ENCODE peak calls at places on chromosomes 6 and 20, in nine cellular contexts. B, X, H, S, Y, Z, C, G and P are unnamed samples.

GRCh38 chr6:90003941-90004340 is 109.7 kb downstream of the GJA10 start:
- DNase-seq in G (no peak), H (no peak), C (no peak), B (no peak), Z (no peak), S (no peak), Y (no peak), X (no peak), P (no peak)

GRCh38 chr6:101716387-101716786 is 322.9 kb downstream of the GRIK2 start:
- DNase-seq in Z (no peak), B (no peak), H (no peak), Y (no peak), X (no peak), S (no peak), G (no peak), C (no peak), P (no peak)

GRCh38 chr6:4209201-4209600 is 73.8 kb upstream of the ECI2 start:
- DNase-seq in G (no peak), Z (no peak), H (no peak), B (no peak), C (no peak), Y (no peak), X (no peak), S (no peak), P (no peak)

GRCh38 chr20:32474967-32475819 is 109.9 kb downstream of the NOL4L start:
- DNase-seq in G (peak), C (peak), Z (peak), B (peak), Y (peak), H (peak), S (peak), X (peak), P (peak)

GRCh38 chr20:44050327-44050726 is 135.7 kb downstream of the TOX2 start:
- DNase-seq in X (no peak), H (no peak), Z (no peak), G (no peak), Y (no peak), S (no peak), B (no peak), C (no peak), P (no peak)

GRCh38 chr6:166050559-166050958 is 117.1 kb downstream of the TBXT start:
- DNase-seq in X (no peak), S (no peak), H (no peak), B (no peak), Y (no peak), C (no peak), G (no peak), Z (no peak), P (no peak)

GRCh38 chr20:62819494-62820174 is 2.8 kb downstream of the COL9A3 start:
- DNase-seq in H (no peak), Y (no peak), S (no peak), X (no peak), Z (no peak), B (no peak), G (no peak), C (no peak), P (no peak)

GRCh38 chr6:14222956-14223355 is 105.4 kb downstream of the CD83 start:
- DNase-seq in H (no peak), C (no peak), G (no peak), B (no peak), Y (no peak), Z (no peak), X (no peak), S (no peak), P (no peak)

GRCh38 chr20:3732327-3733118 is at the start of gene HSPA12B:
- DNase-seq in C (no peak), G (no peak), Y (no peak), B (no peak), X (no peak), H (no peak), S (no peak), Z (no peak), P (peak)

GRCh38 chr20:4883546-4883945 is 117.8 kb downstream of the SLC23A2 start:
- DNase-seq in S (no peak), H (no peak), Z (no peak), B (no peak), C (no peak), X (no peak), Y (no peak), G (no peak), P (no peak)

GRCh38 chr20:35264755-35265154 is 13.2 kb downstream of the MMP24OS start:
- DNase-seq in C (no peak), Z (no peak), G (peak), B (peak), H (no peak), S (no peak), X (no peak), Y (no peak), P (no peak)

GRCh38 chr20:51563597-51564332 is 21.2 kb upstream of the NFATC2 start:
- DNase-seq in B (peak), C (peak), H (no peak), Y (peak), X (peak), G (no peak), S (peak), Z (peak), P (no peak)

GRCh38 chr20:25022680-25023079 is 30.1 kb upstream of the APMAP start:
- DNase-seq in H (no peak), C (no peak), G (no peak), B (no peak), S (peak), Z (no peak), X (peak), Y (peak), P (peak)

DNA sequence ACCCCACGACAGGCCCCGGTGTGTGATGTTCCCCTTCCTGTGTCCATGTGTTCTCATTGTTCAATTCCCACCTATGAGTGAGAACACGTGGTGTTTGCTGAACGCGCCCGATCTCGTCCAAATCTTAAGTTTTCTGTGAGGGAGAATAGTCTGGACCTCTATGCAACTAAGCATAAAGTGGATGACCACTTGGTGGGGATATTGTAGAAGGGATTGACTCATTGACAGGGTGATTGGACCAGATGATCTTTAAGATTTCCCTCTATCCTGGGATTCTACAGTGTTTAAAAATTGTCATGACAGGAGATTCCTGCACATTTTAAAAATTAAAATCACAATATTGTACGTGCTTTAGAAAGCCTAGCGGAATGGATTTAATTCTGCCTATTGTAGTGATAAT is 141.3 kb downstream of the TRMT11 start:
- DNase-seq in X (no peak), H (no peak), S (no peak), C (no peak), B (no peak), Z (no peak), G (no peak), Y (no peak), P (no peak)
- TF ChIP-seq CTCF in X (no peak), H (peak), S (no peak), C (peak), B (no peak), Z (no peak), G (peak), Y (no peak), P (peak)

GRCh38 chr20:50138120-50138478 is 15.4 kb downstream of the PEDS1 start:
- DNase-seq in B (no peak), C (no peak), G (peak), Y (no peak), X (no peak), S (no peak), Z (no peak), H (no peak), P (no peak)

GRCh38 chr20:50140339-50140859 is 13.1 kb downstream of the PEDS1 start:
- DNase-seq in X (no peak), Y (no peak), C (no peak), B (no peak), H (no peak), S (no peak), Z (no peak), G (no peak), P (no peak)

GRCh38 chr20:50141018-50141675 is 12.4 kb downstream of the PEDS1 start:
- DNase-seq in S (no peak), Z (no peak), G (no peak), B (no peak), H (no peak), X (no peak), C (no peak), Y (no peak), P (no peak)

GRCh38 chr20:50136822-50137599 is 16.5 kb downstream of the PEDS1 start:
- DNase-seq in H (no peak), S (no peak), Z (no peak), B (no peak), G (no peak), C (no peak), Y (no peak), X (no peak), P (no peak)

DNA sequence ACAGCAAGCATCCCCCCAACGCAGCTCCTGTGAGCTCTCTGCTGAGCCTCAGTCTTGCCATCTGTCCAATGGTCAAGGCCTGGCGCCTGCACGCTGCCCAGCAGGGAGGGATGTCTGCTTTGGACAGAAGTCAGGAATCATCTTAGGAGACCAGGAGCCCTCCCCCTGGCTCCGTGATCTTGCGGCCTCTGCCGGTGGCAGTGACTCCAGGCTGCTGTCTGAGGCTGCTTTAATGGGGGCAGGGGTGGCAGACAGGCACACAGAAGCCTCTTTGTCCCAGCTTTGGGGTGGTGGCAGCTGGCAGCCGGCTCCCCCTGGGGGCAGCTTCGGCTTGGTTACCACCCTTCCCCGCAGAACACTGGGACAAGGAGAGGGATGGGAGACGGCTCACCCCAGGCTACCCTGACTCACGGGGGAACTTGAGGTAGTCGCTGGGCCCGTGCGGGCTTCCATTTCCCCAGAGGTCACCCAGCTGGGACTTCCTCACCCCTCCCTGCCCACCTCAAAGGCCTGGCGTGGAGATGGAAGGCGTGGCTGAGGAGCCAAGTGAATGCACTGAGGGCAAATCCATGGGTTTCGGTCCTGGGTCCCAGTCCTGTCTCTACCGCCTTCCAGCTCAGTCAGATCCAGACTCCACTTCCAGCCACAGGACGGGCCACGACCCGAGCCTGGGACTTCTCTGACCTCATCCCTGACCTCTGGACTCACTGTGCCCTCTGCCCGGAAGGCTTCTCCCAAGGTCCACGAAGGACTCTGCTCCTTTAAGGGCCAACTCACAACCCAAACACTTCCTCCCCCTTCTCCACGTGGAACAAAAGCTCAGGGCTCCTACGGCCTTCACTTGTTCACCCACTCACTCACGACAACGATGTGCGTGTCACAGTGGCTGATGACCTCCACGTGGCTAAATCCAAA is 14.8 kb downstream of the PEDS1 start:
- DNase-seq in X (no peak), Z (no peak), B (no peak), C (peak), G (peak), S (no peak), H (no peak), Y (no peak), P (no peak)
- TF ChIP-seq CTCF in X (peak), Z (no peak), B (no peak), C (peak), G (peak), S (peak), H (no peak), Y (no peak), P (peak)

GRCh38 chr6:10850728-10851127 is 12.4 kb upstream of the MAK start:
- DNase-seq in Z (no peak), C (no peak), X (no peak), B (no peak), S (no peak), G (no peak), H (no peak), Y (no peak), P (no peak)

GRCh38 chr6:10843554-10843953 is 5.2 kb upstream of the MAK start:
- DNase-seq in X (no peak), H (no peak), Y (no peak), Z (no peak), C (no peak), G (no peak), B (no peak), S (no peak), P (no peak)

GRCh38 chr6:10852281-10852965 is 14.1 kb upstream of the MAK start:
- DNase-seq in B (no peak), S (no peak), Z (peak), X (no peak), H (no peak), G (no peak), C (no peak), Y (no peak), P (no peak)

DNA sequence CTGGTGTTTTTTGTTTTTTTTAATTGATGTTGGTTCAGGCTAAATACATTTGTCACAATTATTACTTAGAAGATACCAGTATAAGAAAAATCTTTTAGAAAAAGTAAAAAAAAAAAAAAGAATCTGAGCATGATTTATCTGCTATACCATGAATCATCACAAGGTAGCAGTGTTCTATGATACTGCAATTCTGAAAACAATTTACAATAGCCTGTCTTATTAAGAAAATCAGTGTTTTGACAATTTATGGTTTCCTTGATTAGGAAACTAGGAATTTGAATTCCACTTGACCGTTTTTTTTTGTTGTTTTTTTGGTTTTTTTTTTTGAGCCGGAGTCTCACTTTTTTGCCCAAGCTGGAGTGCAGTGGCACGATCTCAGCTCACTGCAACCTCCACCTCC is 9.3 kb upstream of the MAK start:
- DNase-seq in S (no peak), H (no peak), G (no peak), C (no peak), B (no peak), X (no peak), Y (no peak), Z (no peak), P (no peak)
- TF ChIP-seq CTCF in S (no peak), H (peak), G (peak), C (peak), B (peak), X (peak), Y (no peak), Z (peak), P (peak)

GRCh38 chr6:153032255-153032882 is 29.9 kb upstream of the MTRF1L start:
- DNase-seq in G (no peak), Z (peak), B (no peak), S (no peak), H (no peak), C (no peak), Y (no peak), X (no peak), P (no peak)
- TF ChIP-seq CTCF in G (peak), Z (peak), B (peak), S (no peak), H (peak), C (peak), Y (peak), X (peak), P (peak)

GRCh38 chr20:9884061-9884460 is 45.2 kb upstream of the PAK5 start:
- DNase-seq in Y (no peak), C (no peak), S (no peak), Z (no peak), B (no peak), H (no peak), G (no peak), X (no peak), P (no peak)
- TF ChIP-seq CTCF in Y (no peak), C (no peak), S (no peak), Z (no peak), B (peak), H (no peak), G (no peak), X (no peak), P (peak)

DNA sequence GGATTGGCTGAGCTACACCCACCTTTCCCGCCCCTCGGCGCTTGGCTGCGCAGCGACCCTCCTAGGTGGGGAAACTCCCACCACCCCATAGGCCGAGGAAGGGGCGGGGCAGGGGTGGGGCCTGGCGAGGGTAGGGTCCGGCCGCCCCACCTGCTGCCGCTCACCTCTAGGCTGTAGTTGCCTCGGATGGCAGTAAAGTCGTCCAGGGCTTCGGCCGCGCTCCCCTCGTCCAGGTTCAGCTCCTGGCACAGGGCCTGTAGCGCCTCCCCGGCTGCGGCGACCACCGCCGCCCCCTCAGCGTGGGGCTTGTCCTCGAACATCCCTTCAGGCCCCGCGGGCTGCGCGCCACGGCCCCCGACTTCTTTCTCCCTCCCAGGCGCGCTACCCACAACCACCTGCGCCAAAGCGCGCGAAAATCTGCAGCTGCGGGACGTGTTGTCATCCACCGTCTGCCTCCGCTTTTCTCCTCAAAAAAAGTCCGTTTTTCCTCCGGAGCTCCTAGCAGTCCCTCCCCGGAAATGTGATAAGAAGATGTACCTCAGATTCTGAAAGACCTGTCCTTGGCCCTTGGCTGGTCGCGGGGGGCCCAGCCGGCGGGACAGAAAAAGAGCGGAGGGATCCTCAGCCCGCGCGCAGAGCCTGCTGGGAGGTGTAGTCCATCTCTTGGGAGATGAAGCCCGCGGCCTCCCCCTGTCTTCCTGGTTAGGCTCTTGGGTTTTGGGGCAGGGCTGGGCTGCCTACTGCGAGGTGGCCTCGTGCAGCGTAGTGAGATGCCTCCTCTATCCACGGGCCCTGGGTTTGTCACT is at the start of gene RBL1:
- DNase-seq in C (peak), S (peak), X (peak), H (peak), G (peak), Z (peak), Y (peak), B (peak), P (no peak)
- TF ChIP-seq CTCF in C (no peak), S (peak), X (peak), H (peak), G (peak), Z (peak), Y (no peak), B (no peak), P (peak)

DNA sequence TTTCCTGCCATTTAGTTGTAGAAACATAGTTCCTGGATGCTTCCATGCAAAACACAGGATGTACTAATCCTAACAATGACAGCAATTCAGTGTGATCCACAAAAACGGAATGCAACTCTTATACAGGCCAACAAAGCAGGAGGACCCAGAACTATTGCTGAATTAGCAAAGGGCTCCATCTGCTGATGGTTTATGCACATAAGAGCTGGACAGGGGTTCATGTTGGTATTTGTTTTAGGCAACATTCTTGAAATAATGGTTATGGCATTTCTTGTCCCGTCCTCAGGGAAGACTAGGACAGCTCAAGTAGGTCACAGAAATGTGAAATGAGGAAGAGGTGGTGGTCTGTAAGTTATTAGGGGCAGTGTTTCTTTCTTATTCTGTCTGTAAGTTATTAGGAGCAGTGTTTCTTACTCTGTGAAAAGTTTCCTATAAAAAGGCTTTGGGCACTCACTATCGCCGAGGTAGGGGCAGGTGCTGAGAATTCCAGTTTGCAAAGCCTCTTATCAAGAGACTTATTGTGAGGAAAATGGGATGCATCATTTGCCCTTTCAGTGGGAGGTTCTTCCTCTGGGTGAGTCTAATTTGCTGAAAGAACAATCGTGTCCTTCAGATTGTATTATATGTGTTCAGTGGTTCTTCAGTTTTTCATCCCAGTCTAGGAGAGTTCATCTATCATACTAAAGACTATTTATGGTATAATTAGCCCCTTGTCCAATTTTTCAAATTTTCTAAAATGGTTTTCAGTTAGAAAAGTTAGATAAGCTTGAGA is 171.1 kb downstream of the MCHR2 start:
- DNase-seq in Y (peak), G (no peak), X (no peak), C (no peak), Z (peak), B (peak), H (peak), S (no peak), P (no peak)
- TF ChIP-seq CTCF in Y (peak), G (peak), X (peak), C (peak), Z (peak), B (peak), H (peak), S (no peak), P (peak)